ENCODE peak calls at places on chromosomes 13 and 19, in six cellular contexts. One of them, this sample, is unnamed.

GRCh38 chr13:29954082-29955043 is 103.9 kb upstream of the UBL3 start:
- DNase-seq in fibroblast of the conjunctiva: no peak
- DNase-seq in adipocyte: no peak
- DNase-seq in sciatic nerve: no peak
- DNase-seq in activated T-cell treated with anti-CD3 and anti-CD28 coated beads, Interleukin-2, amount 50 U/mL, for 72 hours: peak
- DNase-seq in foreskin melanocyte: no peak
- DNase-seq in this sample: no peak

GRCh38 chr13:95222733-95223018 is 78.6 kb downstream of the ABCC4 start:
- DNase-seq in fibroblast of the conjunctiva: no peak
- DNase-seq in adipocyte: no peak
- DNase-seq in sciatic nerve: no peak
- DNase-seq in activated T-cell treated with anti-CD3 and anti-CD28 coated beads, Interleukin-2, amount 50 U/mL, for 72 hours: no peak
- DNase-seq in foreskin melanocyte: no peak
- DNase-seq in this sample: no peak

GRCh38 chr13:110158201-110158600 is 148.8 kb downstream of the COL4A1 start:
- DNase-seq in fibroblast of the conjunctiva: no peak
- DNase-seq in adipocyte: no peak
- DNase-seq in sciatic nerve: no peak
- DNase-seq in activated T-cell treated with anti-CD3 and anti-CD28 coated beads, Interleukin-2, amount 50 U/mL, for 72 hours: no peak
- DNase-seq in foreskin melanocyte: no peak
- DNase-seq in this sample: no peak

GRCh38 chr19:28289294-28290063 is 923.5 kb downstream of the UQCRFS1 start:
- DNase-seq in fibroblast of the conjunctiva: no peak
- DNase-seq in adipocyte: peak
- DNase-seq in sciatic nerve: no peak
- DNase-seq in activated T-cell treated with anti-CD3 and anti-CD28 coated beads, Interleukin-2, amount 50 U/mL, for 72 hours: no peak
- DNase-seq in foreskin melanocyte: peak
- DNase-seq in this sample: peak

GRCh38 chr19:31127132-31127967 is 221.9 kb downstream of the TSHZ3 start:
- DNase-seq in fibroblast of the conjunctiva: no peak
- DNase-seq in adipocyte: peak
- DNase-seq in sciatic nerve: no peak
- DNase-seq in activated T-cell treated with anti-CD3 and anti-CD28 coated beads, Interleukin-2, amount 50 U/mL, for 72 hours: no peak
- DNase-seq in foreskin melanocyte: no peak
- DNase-seq in this sample: no peak

GRCh38 chr19:43711751-43712355 is 4.0 kb upstream of the IRGC start:
- DNase-seq in fibroblast of the conjunctiva: no peak
- DNase-seq in adipocyte: no peak
- DNase-seq in sciatic nerve: no peak
- DNase-seq in activated T-cell treated with anti-CD3 and anti-CD28 coated beads, Interleukin-2, amount 50 U/mL, for 72 hours: no peak
- DNase-seq in foreskin melanocyte: no peak
- DNase-seq in this sample: no peak

GRCh38 chr19:14114854-14115253 is 2.7 kb downstream of the PRKACA start:
- DNase-seq in fibroblast of the conjunctiva: no peak
- DNase-seq in adipocyte: peak
- DNase-seq in sciatic nerve: no peak
- DNase-seq in activated T-cell treated with anti-CD3 and anti-CD28 coated beads, Interleukin-2, amount 50 U/mL, for 72 hours: peak
- DNase-seq in foreskin melanocyte: no peak
- DNase-seq in this sample: peak

GRCh38 chr19:12802267-12803106 is 618 bp downstream of the THSD8 start:
- DNase-seq in fibroblast of the conjunctiva: no peak
- DNase-seq in adipocyte: peak
- DNase-seq in sciatic nerve: no peak
- DNase-seq in activated T-cell treated with anti-CD3 and anti-CD28 coated beads, Interleukin-2, amount 50 U/mL, for 72 hours: no peak
- DNase-seq in foreskin melanocyte: no peak
- DNase-seq in this sample: no peak

GRCh38 chr13:98797456-98797855 is 45.0 kb upstream of the SLC15A1 start:
- DNase-seq in fibroblast of the conjunctiva: no peak
- DNase-seq in adipocyte: no peak
- DNase-seq in sciatic nerve: no peak
- DNase-seq in activated T-cell treated with anti-CD3 and anti-CD28 coated beads, Interleukin-2, amount 50 U/mL, for 72 hours: no peak
- DNase-seq in foreskin melanocyte: peak
- DNase-seq in this sample: no peak

GRCh38 chr13:20616059-20616797 is 49.3 kb downstream of the IFT88 start:
- DNase-seq in fibroblast of the conjunctiva: no peak
- DNase-seq in adipocyte: peak
- DNase-seq in sciatic nerve: no peak
- DNase-seq in activated T-cell treated with anti-CD3 and anti-CD28 coated beads, Interleukin-2, amount 50 U/mL, for 72 hours: no peak
- DNase-seq in foreskin melanocyte: peak
- DNase-seq in this sample: no peak

GRCh38 chr13:43360911-43361605 is 337.7 kb downstream of the DNAJC15 start:
- DNase-seq in fibroblast of the conjunctiva: no peak
- DNase-seq in adipocyte: no peak
- DNase-seq in sciatic nerve: no peak
- DNase-seq in activated T-cell treated with anti-CD3 and anti-CD28 coated beads, Interleukin-2, amount 50 U/mL, for 72 hours: no peak
- DNase-seq in foreskin melanocyte: peak
- DNase-seq in this sample: peak

GRCh38 chr13:21060063-21060826 is 1.1 kb downstream of the LATS2 start:
- DNase-seq in fibroblast of the conjunctiva: no peak
- DNase-seq in adipocyte: peak
- DNase-seq in sciatic nerve: peak
- DNase-seq in activated T-cell treated with anti-CD3 and anti-CD28 coated beads, Interleukin-2, amount 50 U/mL, for 72 hours: peak
- DNase-seq in foreskin melanocyte: no peak
- DNase-seq in this sample: peak

GRCh38 chr19:19115954-19116353 is 22.3 kb downstream of the TMEM161A start:
- DNase-seq in fibroblast of the conjunctiva: no peak
- DNase-seq in adipocyte: no peak
- DNase-seq in sciatic nerve: no peak
- DNase-seq in activated T-cell treated with anti-CD3 and anti-CD28 coated beads, Interleukin-2, amount 50 U/mL, for 72 hours: peak
- DNase-seq in foreskin melanocyte: no peak
- DNase-seq in this sample: peak

GRCh38 chr19:47142779-47143178 is 12.1 kb downstream of the SAE1 start:
- DNase-seq in fibroblast of the conjunctiva: no peak
- DNase-seq in adipocyte: peak
- DNase-seq in sciatic nerve: no peak
- DNase-seq in activated T-cell treated with anti-CD3 and anti-CD28 coated beads, Interleukin-2, amount 50 U/mL, for 72 hours: no peak
- DNase-seq in foreskin melanocyte: no peak
- DNase-seq in this sample: no peak

GRCh38 chr13:100392709-100393630 is 195.6 kb downstream of the GGACT start:
- DNase-seq in fibroblast of the conjunctiva: peak
- DNase-seq in adipocyte: peak
- DNase-seq in sciatic nerve: peak
- DNase-seq in activated T-cell treated with anti-CD3 and anti-CD28 coated beads, Interleukin-2, amount 50 U/mL, for 72 hours: peak
- DNase-seq in foreskin melanocyte: peak
- DNase-seq in this sample: peak

GRCh38 chr13:30752201-30752797 is 17.0 kb downstream of the ALOX5AP start:
- DNase-seq in fibroblast of the conjunctiva: no peak
- DNase-seq in adipocyte: peak
- DNase-seq in sciatic nerve: no peak
- DNase-seq in activated T-cell treated with anti-CD3 and anti-CD28 coated beads, Interleukin-2, amount 50 U/mL, for 72 hours: no peak
- DNase-seq in foreskin melanocyte: no peak
- DNase-seq in this sample: no peak

GRCh38 chr13:102327119-102327617 is 74.7 kb downstream of the FGF14 start:
- DNase-seq in fibroblast of the conjunctiva: no peak
- DNase-seq in adipocyte: no peak
- DNase-seq in sciatic nerve: no peak
- DNase-seq in activated T-cell treated with anti-CD3 and anti-CD28 coated beads, Interleukin-2, amount 50 U/mL, for 72 hours: no peak
- DNase-seq in foreskin melanocyte: no peak
- DNase-seq in this sample: no peak

This sample was measured in SK-MEL-5.